ENCODE peak calls at places on chromosomes 13 and 19, in ten cellular contexts. One of them, this sample, is unnamed.

GRCh38 chr19:6135367-6135766 is at the start of gene ACSBG2:
- DNase-seq in T-helper 9 cell: no peak
- DNase-seq in H9: no peak
- DNase-seq in central memory CD8-positive, alpha-beta T cell: no peak
- DNase-seq in K562: no peak
- DNase-seq in OCI-LY7: no peak
- DNase-seq in cardiac muscle cell: no peak
- DNase-seq in tibial nerve: no peak
- DNase-seq in HuH-7.5: no peak
- DNase-seq in cerebellar nuclear complex: no peak
- DNase-seq in this sample: no peak

GRCh38 chr19:6100284-6100915 is 9.9 kb downstream of the RFX2 start:
- DNase-seq in T-helper 9 cell: no peak
- DNase-seq in H9: no peak
- DNase-seq in central memory CD8-positive, alpha-beta T cell: no peak
- DNase-seq in K562: peak
- DNase-seq in OCI-LY7: no peak
- DNase-seq in cardiac muscle cell: no peak
- DNase-seq in tibial nerve: no peak
- DNase-seq in HuH-7.5: no peak
- DNase-seq in cerebellar nuclear complex: no peak
- DNase-seq in this sample: no peak

GRCh38 chr13:45092668-45093067 is 27.6 kb upstream of the GTF2F2 start:
- DNase-seq in T-helper 9 cell: no peak
- DNase-seq in H9: no peak
- DNase-seq in central memory CD8-positive, alpha-beta T cell: no peak
- DNase-seq in K562: no peak
- DNase-seq in OCI-LY7: no peak
- DNase-seq in cardiac muscle cell: peak
- DNase-seq in tibial nerve: no peak
- DNase-seq in HuH-7.5: no peak
- DNase-seq in cerebellar nuclear complex: no peak
- DNase-seq in this sample: no peak

GRCh38 chr19:6732803-6733337 is 4.5 kb downstream of the GPR108 start:
- DNase-seq in T-helper 9 cell: no peak
- DNase-seq in H9: no peak
- DNase-seq in central memory CD8-positive, alpha-beta T cell: no peak
- DNase-seq in K562: no peak
- DNase-seq in OCI-LY7: no peak
- DNase-seq in cardiac muscle cell: no peak
- DNase-seq in tibial nerve: no peak
- DNase-seq in HuH-7.5: no peak
- DNase-seq in cerebellar nuclear complex: no peak
- DNase-seq in this sample: no peak

GRCh38 chr13:98476538-98476966 is 100.4 kb downstream of the STK24 start:
- DNase-seq in T-helper 9 cell: peak
- DNase-seq in H9: peak
- DNase-seq in central memory CD8-positive, alpha-beta T cell: peak
- DNase-seq in K562: peak
- DNase-seq in OCI-LY7: peak
- DNase-seq in cardiac muscle cell: peak
- DNase-seq in tibial nerve: no peak
- DNase-seq in HuH-7.5: no peak
- DNase-seq in cerebellar nuclear complex: no peak
- DNase-seq in this sample: peak

GRCh38 chr13:46896346-46897138 is at the start of gene HTR2A:
- DNase-seq in T-helper 9 cell: no peak
- DNase-seq in H9: no peak
- DNase-seq in central memory CD8-positive, alpha-beta T cell: no peak
- DNase-seq in K562: no peak
- DNase-seq in OCI-LY7: no peak
- DNase-seq in cardiac muscle cell: peak
- DNase-seq in tibial nerve: no peak
- DNase-seq in HuH-7.5: no peak
- DNase-seq in cerebellar nuclear complex: no peak
- DNase-seq in this sample: no peak

GRCh38 chr13:80235131-80235530 is 105.8 kb downstream of the SPRY2 start:
- DNase-seq in T-helper 9 cell: no peak
- DNase-seq in H9: no peak
- DNase-seq in central memory CD8-positive, alpha-beta T cell: no peak
- DNase-seq in K562: no peak
- DNase-seq in OCI-LY7: no peak
- DNase-seq in cardiac muscle cell: peak
- DNase-seq in tibial nerve: no peak
- DNase-seq in HuH-7.5: no peak
- DNase-seq in cerebellar nuclear complex: no peak
- DNase-seq in this sample: no peak

GRCh38 chr19:39771751-39772150 is 6.9 kb upstream of the LEUTX start:
- DNase-seq in T-helper 9 cell: no peak
- DNase-seq in H9: no peak
- DNase-seq in central memory CD8-positive, alpha-beta T cell: no peak
- DNase-seq in K562: no peak
- DNase-seq in OCI-LY7: no peak
- DNase-seq in cardiac muscle cell: no peak
- DNase-seq in tibial nerve: no peak
- DNase-seq in HuH-7.5: no peak
- DNase-seq in cerebellar nuclear complex: no peak
- DNase-seq in this sample: no peak

GRCh38 chr19:29292562-29292961 is 79.6 kb upstream of the UQCRFS1 start:
- DNase-seq in T-helper 9 cell: no peak
- DNase-seq in H9: no peak
- DNase-seq in central memory CD8-positive, alpha-beta T cell: no peak
- DNase-seq in K562: no peak
- DNase-seq in OCI-LY7: no peak
- DNase-seq in cardiac muscle cell: no peak
- DNase-seq in tibial nerve: no peak
- DNase-seq in HuH-7.5: no peak
- DNase-seq in cerebellar nuclear complex: no peak
- DNase-seq in this sample: no peak

GRCh38 chr19:3798137-3798536 is 12.0 kb upstream of the MATK start:
- DNase-seq in T-helper 9 cell: peak
- DNase-seq in H9: no peak
- DNase-seq in central memory CD8-positive, alpha-beta T cell: no peak
- DNase-seq in K562: no peak
- DNase-seq in OCI-LY7: no peak
- DNase-seq in cardiac muscle cell: no peak
- DNase-seq in tibial nerve: no peak
- DNase-seq in HuH-7.5: no peak
- DNase-seq in cerebellar nuclear complex: no peak
- DNase-seq in this sample: no peak

GRCh38 chr19:13833330-13834265 is 38.4 kb downstream of the ZSWIM4 start:
- DNase-seq in T-helper 9 cell: peak
- DNase-seq in H9: peak
- DNase-seq in central memory CD8-positive, alpha-beta T cell: peak
- DNase-seq in K562: peak
- DNase-seq in OCI-LY7: peak
- DNase-seq in cardiac muscle cell: peak
- DNase-seq in tibial nerve: peak
- DNase-seq in HuH-7.5: peak
- DNase-seq in cerebellar nuclear complex: peak
- DNase-seq in this sample: peak

GRCh38 chr19:43699506-43700367 is 16.1 kb upstream of the IRGC start:
- DNase-seq in T-helper 9 cell: no peak
- DNase-seq in H9: peak
- DNase-seq in central memory CD8-positive, alpha-beta T cell: no peak
- DNase-seq in K562: no peak
- DNase-seq in OCI-LY7: no peak
- DNase-seq in cardiac muscle cell: peak
- DNase-seq in tibial nerve: no peak
- DNase-seq in HuH-7.5: no peak
- DNase-seq in cerebellar nuclear complex: no peak
- DNase-seq in this sample: no peak

GRCh38 chr13:112450567-112451240 is 74.5 kb downstream of the SPACA7 start:
- DNase-seq in T-helper 9 cell: no peak
- DNase-seq in H9: no peak
- DNase-seq in central memory CD8-positive, alpha-beta T cell: no peak
- DNase-seq in K562: no peak
- DNase-seq in OCI-LY7: no peak
- DNase-seq in cardiac muscle cell: no peak
- DNase-seq in tibial nerve: no peak
- DNase-seq in HuH-7.5: no peak
- DNase-seq in cerebellar nuclear complex: no peak
- DNase-seq in this sample: no peak

GRCh38 chr13:46596501-46596900 is 43.5 kb downstream of the LRCH1 start:
- DNase-seq in T-helper 9 cell: no peak
- DNase-seq in H9: no peak
- DNase-seq in central memory CD8-positive, alpha-beta T cell: no peak
- DNase-seq in K562: no peak
- DNase-seq in OCI-LY7: no peak
- DNase-seq in cardiac muscle cell: no peak
- DNase-seq in tibial nerve: no peak
- DNase-seq in HuH-7.5: no peak
- DNase-seq in cerebellar nuclear complex: no peak
- DNase-seq in this sample: no peak

GRCh38 chr19:1045247-1045603 is 5.3 kb downstream of the ABCA7 start:
- DNase-seq in T-helper 9 cell: peak
- DNase-seq in H9: peak
- DNase-seq in central memory CD8-positive, alpha-beta T cell: no peak
- DNase-seq in K562: peak
- DNase-seq in OCI-LY7: peak
- DNase-seq in cardiac muscle cell: no peak
- DNase-seq in tibial nerve: no peak
- DNase-seq in HuH-7.5: no peak
- DNase-seq in cerebellar nuclear complex: no peak
- DNase-seq in this sample: no peak

GRCh38 chr13:59452189-59452588 is 711.5 kb downstream of the DIAPH3 start:
- DNase-seq in T-helper 9 cell: no peak
- DNase-seq in H9: no peak
- DNase-seq in central memory CD8-positive, alpha-beta T cell: no peak
- DNase-seq in K562: no peak
- DNase-seq in OCI-LY7: no peak
- DNase-seq in cardiac muscle cell: no peak
- DNase-seq in tibial nerve: no peak
- DNase-seq in HuH-7.5: no peak
- DNase-seq in cerebellar nuclear complex: no peak
- DNase-seq in this sample: no peak

GRCh38 chr19:51140441-51140840 is 1.7 kb upstream of the SIGLEC7 start:
- DNase-seq in T-helper 9 cell: no peak
- DNase-seq in H9: peak
- DNase-seq in central memory CD8-positive, alpha-beta T cell: no peak
- DNase-seq in K562: no peak
- DNase-seq in OCI-LY7: no peak
- DNase-seq in cardiac muscle cell: no peak
- DNase-seq in tibial nerve: no peak
- DNase-seq in HuH-7.5: no peak
- DNase-seq in cerebellar nuclear complex: no peak
- DNase-seq in this sample: no peak

GRCh38 chr13:50094615-50095293 is 79.5 kb downstream of the KCNRG start:
- DNase-seq in T-helper 9 cell: no peak
- DNase-seq in H9: no peak
- DNase-seq in central memory CD8-positive, alpha-beta T cell: no peak
- DNase-seq in K562: no peak
- DNase-seq in OCI-LY7: no peak
- DNase-seq in cardiac muscle cell: no peak
- DNase-seq in tibial nerve: no peak
- DNase-seq in HuH-7.5: no peak
- DNase-seq in cerebellar nuclear complex: no peak
- DNase-seq in this sample: no peak